ENCODE peak calls at places on chromosomes 4 and X, in five cellular contexts. One of them, this sample, is unnamed.

GRCh38 chr4:100391913-100392312 is 125.9 kb downstream of the EMCN start:
- DNase-seq in H1: no peak
- DNase-seq in HepG2: no peak
- DNase-seq in A549: no peak
- DNase-seq in K562: no peak
- DNase-seq in this sample: no peak

GRCh38 chrX:63746278-63746677 is 38.7 kb downstream of the ARHGEF9 start:
- DNase-seq in H1: no peak
- DNase-seq in K562: no peak
- DNase-seq in A549: no peak
- DNase-seq in HepG2: no peak
- DNase-seq in this sample: no peak

GRCh38 chr4:2745981-2746806 is 9.9 kb downstream of the TNIP2 start:
- DNase-seq in H1: no peak
- DNase-seq in K562: no peak
- DNase-seq in A549: peak; percentile 34
- DNase-seq in HepG2: no peak
- DNase-seq in this sample: peak; percentile 98

GRCh38 chr4:61248705-61249104 is 48.6 kb downstream of the ADGRL3 start:
- DNase-seq in A549: no peak
- DNase-seq in HepG2: no peak
- DNase-seq in H1: no peak
- DNase-seq in K562: no peak
- DNase-seq in this sample: no peak

GRCh38 chrX:134908235-134908834 is 82.5 kb upstream of the SMIM10 start:
- DNase-seq in K562: peak; percentile 11
- DNase-seq in A549: peak; percentile 36
- DNase-seq in HepG2: no peak
- DNase-seq in H1: no peak
- DNase-seq in this sample: no peak

GRCh38 chr4:155966171-155966570 is 12.5 kb upstream of the CTSO start:
- DNase-seq in K562: no peak
- DNase-seq in HepG2: no peak
- DNase-seq in A549: no peak
- DNase-seq in H1: no peak
- DNase-seq in this sample: no peak

GRCh38 chrX:130081421-130082045 is 28.8 kb downstream of the ELF4 start:
- DNase-seq in HepG2: no peak
- DNase-seq in K562: no peak
- DNase-seq in A549: no peak
- DNase-seq in H1: no peak
- DNase-seq in this sample: no peak

GRCh38 chrX:101550362-101550761 is at the start of gene ARMCX1:
- DNase-seq in K562: no peak
- DNase-seq in HepG2: no peak
- DNase-seq in A549: peak; percentile 11
- DNase-seq in H1: peak; percentile 53
- DNase-seq in this sample: no peak

GRCh38 chr4:83618991-83619390 is 83.1 kb downstream of the GPAT3 start:
- DNase-seq in A549: no peak
- DNase-seq in HepG2: no peak
- DNase-seq in K562: no peak
- DNase-seq in H1: no peak
- DNase-seq in this sample: no peak

GRCh38 chr4:182564966-182565365 is 321.8 kb downstream of the TENM3 start:
- DNase-seq in K562: no peak
- DNase-seq in A549: no peak
- DNase-seq in HepG2: no peak
- DNase-seq in H1: no peak
- DNase-seq in this sample: no peak

GRCh38 chrX:32538554-32538953 is 672.8 kb downstream of the DMD start:
- DNase-seq in K562: no peak
- DNase-seq in H1: no peak
- DNase-seq in HepG2: no peak
- DNase-seq in A549: no peak
- DNase-seq in this sample: no peak

GRCh38 chr4:8547108-8547911 is 32.9 kb upstream of the GPR78 start:
- DNase-seq in A549: peak; percentile 35
- DNase-seq in HepG2: peak; percentile 12
- DNase-seq in H1: peak; percentile 69
- DNase-seq in K562: peak; percentile 66
- DNase-seq in this sample: no peak

GRCh38 chr4:69957209-69957608 is 8.3 kb downstream of the CSN2 start:
- DNase-seq in HepG2: no peak
- DNase-seq in A549: no peak
- DNase-seq in K562: no peak
- DNase-seq in H1: no peak
- DNase-seq in this sample: no peak

GRCh38 chr4:36159208-36159607 is 85.1 kb downstream of the ARAP2 start:
- DNase-seq in K562: no peak
- DNase-seq in H1: no peak
- DNase-seq in HepG2: peak; percentile 6
- DNase-seq in A549: no peak
- DNase-seq in this sample: no peak

GRCh38 chr4:4386736-4387392 is at the start of gene NSG1:
- DNase-seq in HepG2: no peak
- DNase-seq in A549: peak; percentile 13
- DNase-seq in H1: peak; percentile 71
- DNase-seq in K562: peak; percentile 42
- DNase-seq in this sample: no peak

GRCh38 chr4:82718067-82718935 is 80.3 kb downstream of the SCD5 start:
- DNase-seq in H1: no peak
- DNase-seq in K562: no peak
- DNase-seq in A549: no peak
- DNase-seq in HepG2: peak; percentile 9
- DNase-seq in this sample: no peak

GRCh38 chrX:133083899-133084298 is 13.0 kb downstream of the USP26 start:
- DNase-seq in HepG2: no peak
- DNase-seq in K562: no peak
- DNase-seq in H1: no peak
- DNase-seq in A549: no peak
- DNase-seq in this sample: no peak

GRCh38 chrX:139332441-139332840 is 198.1 kb upstream of the F9 start:
- DNase-seq in HepG2: no peak
- DNase-seq in A549: no peak
- DNase-seq in K562: no peak
- DNase-seq in H1: no peak
- DNase-seq in this sample: no peak

GRCh38 chrX:48721916-48722315 is 25.4 kb downstream of the SUV39H1 start:
- DNase-seq in HepG2: no peak
- DNase-seq in K562: no peak
- DNase-seq in A549: no peak
- DNase-seq in H1: no peak
- DNase-seq in this sample: no peak

GRCh38 chr4:16636911-16637630 is 261.4 kb downstream of the LDB2 start:
- DNase-seq in K562: no peak
- DNase-seq in A549: no peak
- DNase-seq in HepG2: no peak
- DNase-seq in H1: no peak
- DNase-seq in this sample: no peak

GRCh38 chr4:104465201-104465600 is 29.5 kb downstream of the CXXC4 start:
- DNase-seq in HepG2: no peak
- DNase-seq in A549: no peak
- DNase-seq in H1: no peak
- DNase-seq in K562: no peak
- DNase-seq in this sample: no peak

GRCh38 chrX:1700757-1701156 is 85.9 kb downstream of the ASMT start:
- DNase-seq in A549: peak; percentile 48
- DNase-seq in K562: no peak
- DNase-seq in HepG2: no peak
- DNase-seq in H1: no peak
- DNase-seq in this sample: no peak

GRCh38 chr4:94544811-94545210 is 93.1 kb downstream of the PDLIM5 start:
- DNase-seq in K562: no peak
- DNase-seq in A549: no peak
- DNase-seq in H1: no peak
- DNase-seq in HepG2: peak; percentile 10
- DNase-seq in this sample: no peak

GRCh38 chr4:189178125-189178746 is 762.4 kb upstream of the FRG1 start:
- DNase-seq in HepG2: no peak
- DNase-seq in H1: no peak
- DNase-seq in K562: no peak
- DNase-seq in A549: no peak
- DNase-seq in this sample: no peak

GRCh38 chrX:136766785-136767103 is 14.0 kb downstream of the ARHGEF6 start:
- DNase-seq in A549: no peak
- DNase-seq in HepG2: no peak
- DNase-seq in K562: no peak
- DNase-seq in H1: no peak
- DNase-seq in this sample: no peak

GRCh38 chr4:139555073-139555704 is 830 bp downstream of the SETD7 start:
- DNase-seq in K562: peak; percentile 49
- DNase-seq in H1: peak; percentile 85
- DNase-seq in A549: peak; percentile 91
- DNase-seq in HepG2: no peak
- DNase-seq in this sample: no peak

GRCh38 chr4:89939464-89939863 is 44.8 kb downstream of the MMRN1 start:
- DNase-seq in HepG2: no peak
- DNase-seq in K562: no peak
- DNase-seq in H1: no peak
- DNase-seq in A549: no peak
- DNase-seq in this sample: no peak

GRCh38 chr4:58061967-58062366 is 951.8 kb upstream of the IGFBP7 start:
- DNase-seq in H1: no peak
- DNase-seq in K562: no peak
- DNase-seq in HepG2: no peak
- DNase-seq in A549: peak; percentile 4
- DNase-seq in this sample: no peak
- TF ChIP-seq HDAC2 in H1: no peak
- TF ChIP-seq HDAC2 in K562: no peak
- TF ChIP-seq HDAC2 in HepG2: no peak
- TF ChIP-seq HDAC2 in A549: no peak
- TF ChIP-seq HDAC2 in this sample: no peak

GRCh38 chr4:96603635-96604034 is 763.7 kb downstream of the PDHA2 start:
- DNase-seq in K562: no peak
- DNase-seq in HepG2: no peak
- DNase-seq in A549: no peak
- DNase-seq in H1: no peak
- DNase-seq in this sample: no peak

GRCh38 chr4:96599752-96600151 is 759.9 kb downstream of the PDHA2 start:
- DNase-seq in K562: no peak
- DNase-seq in A549: no peak
- DNase-seq in H1: no peak
- DNase-seq in HepG2: no peak
- DNase-seq in this sample: no peak

GRCh38 chr4:96593422-96593821 is 753.5 kb downstream of the PDHA2 start:
- DNase-seq in K562: no peak
- DNase-seq in H1: no peak
- DNase-seq in HepG2: peak; percentile 23
- DNase-seq in A549: no peak
- DNase-seq in this sample: no peak

GRCh38 chr4:96602661-96603060 is 762.8 kb downstream of the PDHA2 start:
- DNase-seq in K562: no peak
- DNase-seq in HepG2: no peak
- DNase-seq in A549: no peak
- DNase-seq in H1: no peak
- DNase-seq in this sample: no peak

GRCh38 chr4:96598465-96598864 is 758.6 kb downstream of the PDHA2 start:
- DNase-seq in H1: no peak
- DNase-seq in K562: no peak
- DNase-seq in A549: no peak
- DNase-seq in HepG2: no peak
- DNase-seq in this sample: no peak
- TF ChIP-seq HDAC2 in H1: no peak
- TF ChIP-seq HDAC2 in K562: no peak
- TF ChIP-seq HDAC2 in A549: no peak
- TF ChIP-seq HDAC2 in HepG2: no peak
- TF ChIP-seq HDAC2 in this sample: no peak

GRCh38 chr4:102455750-102456149 is 45.4 kb upstream of the NFKB1 start:
- DNase-seq in HepG2: no peak
- DNase-seq in K562: no peak
- DNase-seq in A549: no peak
- DNase-seq in H1: no peak
- DNase-seq in this sample: no peak

GRCh38 chr4:102453827-102454226 is 47.3 kb upstream of the NFKB1 start:
- DNase-seq in K562: no peak
- DNase-seq in A549: no peak
- DNase-seq in H1: no peak
- DNase-seq in HepG2: no peak
- DNase-seq in this sample: no peak

GRCh38 chr4:102454278-102454677 is 46.9 kb upstream of the NFKB1 start:
- DNase-seq in HepG2: no peak
- DNase-seq in H1: no peak
- DNase-seq in K562: no peak
- DNase-seq in A549: no peak
- DNase-seq in this sample: no peak

GRCh38 chr4:102452854-102453253 is 48.3 kb upstream of the NFKB1 start:
- DNase-seq in A549: no peak
- DNase-seq in HepG2: no peak
- DNase-seq in H1: no peak
- DNase-seq in K562: no peak
- DNase-seq in this sample: no peak

DNA sequence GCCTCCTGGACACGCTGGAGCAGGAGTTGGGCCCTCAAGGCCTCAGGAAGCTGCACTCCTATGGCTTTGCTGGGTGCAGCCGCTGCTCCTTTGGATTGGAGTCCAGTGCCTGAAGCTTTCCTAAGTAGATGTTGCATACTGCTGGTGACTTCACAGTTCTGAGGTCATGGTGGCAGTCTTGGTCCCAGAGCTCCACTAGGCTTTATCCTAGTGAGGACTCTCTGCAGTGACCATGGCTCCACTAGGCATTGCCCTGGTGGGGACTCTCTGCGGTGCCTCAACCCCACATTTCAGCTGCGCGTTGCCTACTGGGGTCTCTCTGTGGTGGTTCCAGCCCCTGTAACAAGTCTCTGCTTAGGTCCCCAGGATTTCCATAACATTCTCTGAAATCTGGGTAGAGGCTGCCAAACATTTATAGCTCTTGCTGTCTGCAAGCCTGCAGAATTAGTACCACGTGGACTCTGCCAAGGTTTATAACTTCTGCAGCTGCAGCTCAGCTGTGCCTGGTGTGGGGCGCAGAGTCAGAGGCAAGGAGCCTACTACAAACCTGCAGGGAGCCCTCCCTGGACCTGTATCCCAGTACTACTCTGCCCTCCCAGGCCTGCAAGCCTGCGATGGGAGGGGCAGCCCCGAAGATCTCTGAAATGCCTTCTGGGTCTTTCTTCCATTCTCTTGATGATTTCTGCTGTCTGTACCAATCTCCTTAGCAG is 46.0 kb upstream of the NFKB1 start:
- DNase-seq in H1: no peak
- DNase-seq in A549: no peak
- DNase-seq in K562: no peak
- DNase-seq in HepG2: no peak
- DNase-seq in this sample: no peak
- TF ChIP-seq HDAC2 in H1: no peak
- TF ChIP-seq HDAC2 in A549: no peak
- TF ChIP-seq HDAC2 in K562: no peak
- TF ChIP-seq HDAC2 in HepG2: no peak
- TF ChIP-seq HDAC2 in this sample: no peak

DNA sequence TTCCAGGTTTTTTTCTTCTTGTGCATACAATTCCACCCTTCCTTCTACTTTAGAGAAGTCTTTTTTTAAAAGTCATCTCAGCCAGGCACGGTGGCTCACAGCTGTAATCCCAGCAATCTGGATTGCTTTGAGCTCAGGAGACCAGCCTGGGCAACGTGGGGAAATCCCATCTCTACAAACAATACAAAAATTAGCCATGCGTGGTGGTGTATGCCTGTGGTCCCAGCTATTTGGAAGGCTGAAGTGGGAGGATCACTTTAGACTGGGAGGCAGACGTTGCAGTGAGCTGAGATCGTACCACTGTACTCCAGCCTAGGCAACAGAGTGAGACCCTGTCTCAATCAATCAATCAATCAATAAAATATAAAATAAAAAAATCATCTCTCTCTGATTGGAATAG is 14.8 kb downstream of the ELOVL6 start:
- DNase-seq in HepG2: no peak
- DNase-seq in A549: no peak
- DNase-seq in K562: no peak
- DNase-seq in H1: no peak
- DNase-seq in this sample: no peak
- TF ChIP-seq HDAC2 in HepG2: no peak
- TF ChIP-seq HDAC2 in A549: no peak
- TF ChIP-seq HDAC2 in K562: no peak
- TF ChIP-seq HDAC2 in H1: no peak
- TF ChIP-seq HDAC2 in this sample: no peak